ENCODE peak calls at places on chromosome 22, in four cellular contexts. E is K562, W is MM.1S, P is hepatocyte. B is an unnamed sample.
A peak's percentile ranks its signal among the peaks of the same experiment; 100 is the strongest.

GRCh38 chr22:30497466-30498150 is 7.9 kb downstream of the SEC14L4 start:
- DNase-seq in E (no peak), W (no peak), P (no peak), B (no peak)

GRCh38 chr22:35446365-35446764 is 46.4 kb downstream of the MCM5 start:
- DNase-seq in E (no peak), P (peak; percentile 77), W (no peak), B (no peak)

GRCh38 chr22:17786435-17787158 is 12.3 kb upstream of the BID start:
- DNase-seq in P (peak; percentile 68), W (no peak), E (peak; percentile 85), B (peak; percentile 57)

GRCh38 chr22:17201285-17201945 is 17.8 kb downstream of the ADA2 start:
- DNase-seq in P (peak; percentile 35), W (no peak), E (peak; percentile 41), B (peak; percentile 65)

GRCh38 chr22:30885591-30885990 is 83.0 kb downstream of the MORC2 start:
- DNase-seq in P (no peak), E (no peak), W (no peak), B (no peak)

GRCh38 chr22:36900225-36900624 is 13.2 kb upstream of the CSF2RB start:
- DNase-seq in P (no peak), E (no peak), W (no peak), B (no peak)

GRCh38 chr22:17384612-17385345 is 15.5 kb downstream of the CECR2 start:
- DNase-seq in W (no peak), P (no peak), E (no peak), B (no peak)

GRCh38 chr22:19109198-19110063 is 12.8 kb downstream of the DGCR2 start:
- DNase-seq in P (peak; percentile 63), E (no peak), W (peak; percentile 77), B (no peak)

GRCh38 chr22:22931557-22932270 is 44.1 kb downstream of the IGLL5 start:
- DNase-seq in W (peak; percentile 95), E (no peak), P (no peak), B (no peak)

GRCh38 chr22:40818192-40818746 is 877 bp downstream of the SLC25A17 start:
- DNase-seq in P (no peak), E (no peak), W (peak; percentile 8), B (no peak)

GRCh38 chr22:17228725-17229126 is 9.5 kb upstream of the ADA2 start:
- DNase-seq in W (no peak), P (no peak), E (no peak), B (no peak)

GRCh38 chr22:48805516-48805915 is 1022.2 kb downstream of the BRD1 start:
- DNase-seq in E (no peak), P (no peak), W (no peak), B (no peak)

GRCh38 chr22:26892401-26893033 is 235.1 kb downstream of the MIAT start:
- DNase-seq in E (no peak), W (no peak), P (peak; percentile 25), B (no peak)

GRCh38 chr22:27108425-27109114 is 451.2 kb downstream of the MIAT start:
- DNase-seq in E (no peak), P (peak; percentile 36), W (no peak), B (no peak)

GRCh38 chr22:40156001-40156516 is 21.7 kb upstream of the TNRC6B start:
- DNase-seq in W (peak; percentile 11), E (peak; percentile 35), P (peak; percentile 77), B (peak; percentile 74)

DNA sequence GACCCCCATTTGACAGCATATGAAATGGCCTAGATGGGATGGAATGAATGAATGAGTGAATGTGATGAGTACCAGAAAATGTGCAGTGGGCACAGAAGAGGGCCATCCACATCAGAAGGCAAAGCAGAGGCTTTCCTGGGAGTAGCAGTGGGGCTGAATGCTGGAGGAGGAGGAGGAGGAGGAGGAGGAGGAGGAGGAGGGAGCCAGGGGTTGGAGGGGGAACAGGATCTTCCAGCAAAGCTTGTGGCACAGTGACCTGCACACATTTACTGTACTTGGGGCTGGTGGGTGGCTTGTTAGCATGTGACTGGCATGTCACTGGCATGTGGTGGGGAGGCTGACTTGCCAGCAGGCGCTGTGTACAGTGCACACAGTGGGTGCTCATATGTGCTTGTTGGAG is 9.5 kb downstream of the SEPTIN3 start:
- DNase-seq in E (no peak), P (no peak), W (no peak), B (no peak)
- TF ChIP-seq EZH2 in E (no peak), P (no peak), W (no peak), B (no peak)

GRCh38 chr22:45905924-45906865 is 70.8 kb downstream of the WNT7B start:
- DNase-seq in P (no peak), W (no peak), E (no peak), B (no peak)
- TF ChIP-seq EZH2 in P (no peak), W (no peak), E (no peak), B (no peak)

DNA sequence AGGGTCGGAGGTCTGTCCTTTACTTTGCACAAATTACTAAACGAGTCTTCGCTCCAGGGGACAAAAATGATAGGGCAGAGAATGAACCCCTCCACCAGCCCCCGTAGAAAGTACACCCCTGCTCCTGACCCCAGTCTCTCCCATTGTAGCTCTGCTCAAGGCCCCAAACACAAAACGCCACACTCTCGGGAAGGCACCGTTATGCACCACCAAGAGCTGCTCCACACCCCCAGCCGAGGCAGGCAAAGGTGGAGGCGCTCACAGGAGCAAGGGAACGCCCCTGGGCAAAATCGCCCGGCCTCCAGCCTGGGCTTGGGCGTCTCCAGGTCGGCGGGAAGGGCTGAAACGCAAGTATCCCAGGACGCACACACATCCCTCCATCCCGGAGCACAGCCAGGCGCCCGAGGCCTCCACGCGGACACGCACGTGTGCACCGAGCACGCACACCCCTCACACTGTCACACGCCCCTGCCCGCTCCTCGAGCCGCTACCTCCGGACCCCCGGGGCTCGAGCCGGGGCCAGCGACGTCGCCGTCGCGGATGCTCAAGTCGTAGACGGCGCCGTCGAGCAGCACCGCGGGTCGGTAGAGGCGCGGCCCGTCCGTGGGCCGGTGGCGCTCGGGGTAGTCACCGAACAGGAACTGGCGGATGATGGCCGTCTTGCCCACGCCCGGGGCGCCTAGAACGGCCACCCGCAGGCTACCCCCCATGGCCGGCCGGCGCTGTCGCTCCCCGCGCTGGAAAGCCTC is 786 bp downstream of the RASL10A start:
- DNase-seq in W (no peak), P (no peak), E (no peak), B (peak; percentile 64)
- TF ChIP-seq EZH2 in W (no peak), P (peak; percentile 75), E (no peak), B (peak; percentile 58)

DNA sequence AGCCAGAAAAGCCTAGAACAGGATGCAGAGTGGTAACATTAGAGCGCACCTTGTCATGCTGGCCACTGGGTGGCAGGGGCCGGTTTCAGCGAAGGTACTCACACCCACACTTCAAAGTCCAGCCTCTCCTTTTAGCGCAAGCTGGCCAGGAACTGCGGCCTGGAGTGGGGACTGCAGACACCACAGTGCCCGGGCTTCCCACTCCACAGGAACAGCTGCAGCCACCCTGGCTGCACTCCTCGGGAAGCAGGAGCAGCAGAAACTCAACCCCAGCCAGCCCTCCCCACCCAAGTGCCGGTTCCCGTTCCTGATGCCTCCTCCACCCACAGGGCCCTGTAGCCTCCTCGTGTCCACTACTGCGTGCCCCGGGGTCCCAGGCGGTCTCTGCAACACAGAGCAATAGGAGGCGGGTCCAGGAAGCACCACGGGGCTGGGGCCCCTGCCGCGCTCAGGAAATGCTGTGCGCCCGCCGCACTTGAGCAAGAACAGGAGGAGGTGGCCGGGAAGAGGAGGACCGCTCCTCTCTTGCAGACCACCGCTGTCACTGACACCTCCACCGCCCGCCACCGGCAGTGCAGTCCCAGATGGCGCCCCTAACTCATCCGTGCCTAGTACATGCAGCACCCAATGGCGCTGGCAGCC is 2.2 kb downstream of the RFPL2 start:
- DNase-seq in W (peak; percentile 57), P (peak; percentile 84), E (peak; percentile 16), B (peak; percentile 84)
- TF ChIP-seq EZH2 in W (no peak), P (peak; percentile 16), E (no peak), B (peak; percentile 52)

GRCh38 chr22:43385770-43386641 is 25.8 kb upstream of the MPPED1 start:
- DNase-seq in P (peak; percentile 89), W (peak; percentile 77), E (peak; percentile 74), B (peak; percentile 88)
- TF ChIP-seq EZH2 in P (no peak), W (no peak), E (no peak), B (no peak)

GRCh38 chr22:24805790-24806662 is at the start of gene SGSM1:
- DNase-seq in E (peak; percentile 92), P (peak; percentile 94), W (peak; percentile 85), B (peak; percentile 93)
- TF ChIP-seq EZH2 in E (no peak), P (no peak), W (no peak), B (no peak)

GRCh38 chr22:20430641-20431519 is 6.7 kb downstream of the SCARF2 start:
- DNase-seq in P (peak; percentile 80), E (peak; percentile 77), W (no peak), B (peak; percentile 87)
- TF ChIP-seq EZH2 in P (no peak), E (no peak), W (no peak), B (no peak)

GRCh38 chr22:46998346-46998745 is 235.9 kb downstream of the TBC1D22A start:
- DNase-seq in P (no peak), E (no peak), W (no peak), B (no peak)

GRCh38 chr22:46997311-46997970 is 235.0 kb downstream of the TBC1D22A start:
- DNase-seq in W (no peak), E (no peak), P (no peak), B (no peak)

GRCh38 chr22:46994983-46995382 is 232.5 kb downstream of the TBC1D22A start:
- DNase-seq in P (no peak), E (no peak), W (no peak), B (no peak)

GRCh38 chr22:46995501-46996360 is 233.3 kb downstream of the TBC1D22A start:
- DNase-seq in W (no peak), P (no peak), E (no peak), B (no peak)

GRCh38 chr22:46996595-46997310 is 234.3 kb downstream of the TBC1D22A start:
- DNase-seq in E (no peak), W (no peak), P (no peak), B (no peak)
- TF ChIP-seq EZH2 in E (no peak), W (no peak), P (no peak), B (no peak)

B was measured in GM23338.